ENCODE peak calls at places on chromosomes 6 and 20, in six cellular contexts. One of them, this sample, is unnamed.

GRCh38 chr20:49904440-49905214 is 10.7 kb downstream of the SPATA2 start:
- DNase-seq in HFFc6: no peak
- DNase-seq in IMR-90: no peak
- DNase-seq in PC-9: no peak
- DNase-seq in pancreas: no peak
- DNase-seq in RWPE1: no peak
- DNase-seq in this sample: no peak

GRCh38 chr6:164085552-164086325 is 671.2 kb downstream of the QKI start:
- DNase-seq in HFFc6: no peak
- DNase-seq in IMR-90: no peak
- DNase-seq in PC-9: no peak
- DNase-seq in pancreas: no peak
- DNase-seq in RWPE1: no peak
- DNase-seq in this sample: no peak

GRCh38 chr6:31114540-31114876 is at the start of gene PSORS1C1:
- DNase-seq in HFFc6: peak
- DNase-seq in IMR-90: peak
- DNase-seq in PC-9: peak
- DNase-seq in pancreas: no peak
- DNase-seq in RWPE1: peak
- DNase-seq in this sample: peak

GRCh38 chr20:46695888-46696287 is 6.6 kb upstream of the TP53RK start:
- DNase-seq in HFFc6: peak
- DNase-seq in IMR-90: peak
- DNase-seq in PC-9: no peak
- DNase-seq in pancreas: no peak
- DNase-seq in RWPE1: no peak
- DNase-seq in this sample: peak

GRCh38 chr6:12474167-12475140 is 184.3 kb downstream of the EDN1 start:
- DNase-seq in HFFc6: no peak
- DNase-seq in IMR-90: no peak
- DNase-seq in PC-9: no peak
- DNase-seq in pancreas: no peak
- DNase-seq in RWPE1: no peak
- DNase-seq in this sample: no peak

GRCh38 chr6:48111143-48111506 is at the start of gene PTCHD4:
- DNase-seq in HFFc6: peak
- DNase-seq in IMR-90: peak
- DNase-seq in PC-9: peak
- DNase-seq in pancreas: no peak
- DNase-seq in RWPE1: peak
- DNase-seq in this sample: no peak

GRCh38 chr20:40467703-40468411 is 221.2 kb downstream of the MAFB start:
- DNase-seq in HFFc6: no peak
- DNase-seq in IMR-90: no peak
- DNase-seq in PC-9: no peak
- DNase-seq in pancreas: no peak
- DNase-seq in RWPE1: no peak
- DNase-seq in this sample: no peak

GRCh38 chr6:2558861-2559811 is 191.6 kb downstream of the MYLK4 start:
- DNase-seq in HFFc6: no peak
- DNase-seq in IMR-90: no peak
- DNase-seq in PC-9: no peak
- DNase-seq in pancreas: no peak
- DNase-seq in RWPE1: no peak
- DNase-seq in this sample: no peak

GRCh38 chr6:169923468-169924464 is 172.3 kb downstream of the ERMARD start:
- DNase-seq in HFFc6: no peak
- DNase-seq in IMR-90: no peak
- DNase-seq in PC-9: no peak
- DNase-seq in pancreas: no peak
- DNase-seq in RWPE1: no peak
- DNase-seq in this sample: no peak

GRCh38 chr6:85063611-85064010 is 299.2 kb upstream of the TBX18 start:
- DNase-seq in HFFc6: no peak
- DNase-seq in IMR-90: no peak
- DNase-seq in PC-9: no peak
- DNase-seq in pancreas: no peak
- DNase-seq in RWPE1: no peak
- DNase-seq in this sample: no peak

GRCh38 chr20:33947709-33948295 is 45.9 kb upstream of the RALY start:
- DNase-seq in HFFc6: peak
- DNase-seq in IMR-90: peak
- DNase-seq in PC-9: peak
- DNase-seq in pancreas: no peak
- DNase-seq in RWPE1: peak
- DNase-seq in this sample: no peak

GRCh38 chr20:7716286-7716972 is 223.8 kb downstream of the HAO1 start:
- DNase-seq in HFFc6: no peak
- DNase-seq in IMR-90: no peak
- DNase-seq in PC-9: no peak
- DNase-seq in pancreas: no peak
- DNase-seq in RWPE1: no peak
- DNase-seq in this sample: no peak

GRCh38 chr20:41560971-41561370 is 57.2 kb downstream of the CHD6 start:
- DNase-seq in HFFc6: no peak
- DNase-seq in IMR-90: no peak
- DNase-seq in PC-9: no peak
- DNase-seq in pancreas: no peak
- DNase-seq in RWPE1: no peak
- DNase-seq in this sample: no peak

GRCh38 chr6:19812512-19813119 is 24.6 kb upstream of the ID4 start:
- DNase-seq in HFFc6: peak
- DNase-seq in IMR-90: peak
- DNase-seq in PC-9: no peak
- DNase-seq in pancreas: no peak
- DNase-seq in RWPE1: no peak
- DNase-seq in this sample: no peak

GRCh38 chr6:20366082-20366834 is 35.4 kb upstream of the E2F3 start:
- DNase-seq in HFFc6: no peak
- DNase-seq in IMR-90: no peak
- DNase-seq in PC-9: no peak
- DNase-seq in pancreas: no peak
- DNase-seq in RWPE1: no peak
- DNase-seq in this sample: no peak

GRCh38 chr6:146351018-146351417 is 192.6 kb upstream of the RAB32 start:
- DNase-seq in HFFc6: no peak
- DNase-seq in IMR-90: no peak
- DNase-seq in PC-9: no peak
- DNase-seq in pancreas: no peak
- DNase-seq in RWPE1: no peak
- DNase-seq in this sample: no peak

GRCh38 chr6:146347090-146347489 is 196.5 kb upstream of the RAB32 start:
- DNase-seq in HFFc6: no peak
- DNase-seq in IMR-90: no peak
- DNase-seq in PC-9: no peak
- DNase-seq in pancreas: no peak
- DNase-seq in RWPE1: no peak
- DNase-seq in this sample: no peak

GRCh38 chr6:146345582-146345981 is 198.1 kb upstream of the RAB32 start:
- DNase-seq in HFFc6: no peak
- DNase-seq in IMR-90: no peak
- DNase-seq in PC-9: no peak
- DNase-seq in pancreas: no peak
- DNase-seq in RWPE1: no peak
- DNase-seq in this sample: no peak

GRCh38 chr6:146352163-146352562 is 191.5 kb upstream of the RAB32 start:
- DNase-seq in HFFc6: no peak
- DNase-seq in IMR-90: no peak
- DNase-seq in PC-9: no peak
- DNase-seq in pancreas: no peak
- DNase-seq in RWPE1: no peak
- DNase-seq in this sample: no peak

GRCh38 chr6:146347690-146348089 is 195.9 kb upstream of the RAB32 start:
- DNase-seq in HFFc6: no peak
- DNase-seq in IMR-90: no peak
- DNase-seq in PC-9: no peak
- DNase-seq in pancreas: no peak
- DNase-seq in RWPE1: no peak
- DNase-seq in this sample: no peak
- TF ChIP-seq CTCF in HFFc6: no peak
- TF ChIP-seq CTCF in IMR-90: no peak
- TF ChIP-seq CTCF in PC-9: no peak
- TF ChIP-seq CTCF in pancreas: no peak
- TF ChIP-seq CTCF in RWPE1: no peak
- TF ChIP-seq CTCF in this sample: no peak

DNA sequence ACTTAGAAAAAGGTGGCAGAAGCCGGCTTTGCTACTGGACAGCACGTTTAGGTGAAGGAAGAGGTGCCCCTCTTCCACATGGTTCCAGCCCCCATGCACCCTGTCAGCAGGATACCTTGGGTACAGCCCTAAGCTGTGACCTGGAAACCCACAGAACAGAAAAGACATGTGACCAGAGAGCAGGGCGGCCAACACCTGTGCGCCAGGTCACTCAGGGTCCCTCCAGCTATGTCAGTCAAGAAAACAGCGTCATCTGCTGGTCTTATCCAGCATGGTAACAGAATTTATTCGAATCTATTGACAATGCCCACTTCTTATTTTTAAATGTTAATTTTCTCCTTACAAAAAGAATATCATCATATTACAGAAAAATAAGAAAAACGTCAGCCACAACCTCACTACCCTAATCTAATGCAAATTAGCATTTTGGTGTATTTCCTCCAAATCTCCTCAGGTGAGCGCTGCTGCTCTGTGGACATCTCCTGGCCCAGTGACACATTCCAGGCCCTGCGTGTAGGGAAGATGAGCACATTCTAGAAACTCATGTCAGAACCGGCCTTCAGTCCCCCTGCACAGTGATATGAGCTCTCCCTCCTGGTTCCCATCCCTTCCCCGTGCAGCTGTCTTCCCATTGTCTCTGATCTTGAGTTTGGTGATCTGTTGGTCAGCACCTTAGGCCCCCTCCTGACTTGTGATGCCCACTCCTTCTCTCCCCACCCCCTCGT is 37.2 kb downstream of the GTF2H5 start:
- DNase-seq in HFFc6: no peak
- DNase-seq in IMR-90: no peak
- DNase-seq in PC-9: no peak
- DNase-seq in pancreas: no peak
- DNase-seq in RWPE1: no peak
- DNase-seq in this sample: no peak
- TF ChIP-seq CTCF in HFFc6: peak
- TF ChIP-seq CTCF in IMR-90: peak
- TF ChIP-seq CTCF in PC-9: peak
- TF ChIP-seq CTCF in pancreas: peak
- TF ChIP-seq CTCF in RWPE1: no peak
- TF ChIP-seq CTCF in this sample: peak

GRCh38 chr20:51604851-51605250 is 62.3 kb upstream of the NFATC2 start:
- DNase-seq in HFFc6: no peak
- DNase-seq in IMR-90: no peak
- DNase-seq in PC-9: no peak
- DNase-seq in pancreas: no peak
- DNase-seq in RWPE1: no peak
- DNase-seq in this sample: no peak
- TF ChIP-seq CTCF in HFFc6: no peak
- TF ChIP-seq CTCF in IMR-90: no peak
- TF ChIP-seq CTCF in PC-9: no peak
- TF ChIP-seq CTCF in pancreas: no peak
- TF ChIP-seq CTCF in RWPE1: no peak
- TF ChIP-seq CTCF in this sample: no peak

GRCh38 chr6:158508450-158508849 is 51.4 kb upstream of the TMEM181 start:
- DNase-seq in HFFc6: no peak
- DNase-seq in IMR-90: no peak
- DNase-seq in PC-9: no peak
- DNase-seq in pancreas: no peak
- DNase-seq in RWPE1: no peak
- DNase-seq in this sample: no peak

GRCh38 chr6:158505194-158505593 is 54.7 kb upstream of the TMEM181 start:
- DNase-seq in HFFc6: no peak
- DNase-seq in IMR-90: no peak
- DNase-seq in PC-9: no peak
- DNase-seq in pancreas: no peak
- DNase-seq in RWPE1: no peak
- DNase-seq in this sample: no peak

GRCh38 chr6:158503846-158504245 is 56.0 kb upstream of the TMEM181 start:
- DNase-seq in HFFc6: no peak
- DNase-seq in IMR-90: no peak
- DNase-seq in PC-9: no peak
- DNase-seq in pancreas: no peak
- DNase-seq in RWPE1: no peak
- DNase-seq in this sample: no peak

GRCh38 chr6:158507174-158507573 is 52.7 kb upstream of the TMEM181 start:
- DNase-seq in HFFc6: no peak
- DNase-seq in IMR-90: no peak
- DNase-seq in PC-9: no peak
- DNase-seq in pancreas: no peak
- DNase-seq in RWPE1: no peak
- DNase-seq in this sample: no peak

DNA sequence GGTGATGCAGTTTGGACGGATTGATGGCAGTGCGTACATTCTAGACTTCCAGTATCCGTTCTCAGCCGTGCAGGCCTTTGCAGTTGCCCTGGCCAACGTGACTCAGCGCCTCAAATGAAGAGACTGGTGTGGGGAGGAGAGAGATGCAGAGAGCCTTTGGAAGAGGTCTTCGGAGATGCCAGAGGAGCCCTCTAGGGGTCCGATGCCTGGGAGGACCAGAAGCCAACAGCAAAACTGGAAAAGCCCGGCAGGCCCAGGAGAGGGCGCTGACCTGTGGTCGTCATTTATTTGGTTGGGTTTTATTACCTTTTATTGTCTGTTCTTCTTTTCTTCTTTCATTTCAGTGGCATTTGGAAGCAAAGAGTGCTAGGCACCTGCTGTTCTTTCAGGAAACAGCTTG is 53.3 kb upstream of the TMEM181 start:
- DNase-seq in HFFc6: no peak
- DNase-seq in IMR-90: peak
- DNase-seq in PC-9: no peak
- DNase-seq in pancreas: no peak
- DNase-seq in RWPE1: no peak
- DNase-seq in this sample: no peak
- TF ChIP-seq CTCF in HFFc6: peak
- TF ChIP-seq CTCF in IMR-90: peak
- TF ChIP-seq CTCF in PC-9: no peak
- TF ChIP-seq CTCF in pancreas: no peak
- TF ChIP-seq CTCF in RWPE1: no peak
- TF ChIP-seq CTCF in this sample: no peak

GRCh38 chr20:45539382-45539781 is at the start of gene WFDC6:
- DNase-seq in HFFc6: no peak
- DNase-seq in IMR-90: no peak
- DNase-seq in PC-9: no peak
- DNase-seq in pancreas: no peak
- DNase-seq in RWPE1: no peak
- DNase-seq in this sample: no peak

GRCh38 chr20:45538209-45538798 is 978 bp downstream of the WFDC6 start:
- DNase-seq in HFFc6: peak
- DNase-seq in IMR-90: no peak
- DNase-seq in PC-9: no peak
- DNase-seq in pancreas: no peak
- DNase-seq in RWPE1: peak
- DNase-seq in this sample: no peak
- TF ChIP-seq CTCF in HFFc6: no peak
- TF ChIP-seq CTCF in IMR-90: no peak
- TF ChIP-seq CTCF in PC-9: peak
- TF ChIP-seq CTCF in pancreas: no peak
- TF ChIP-seq CTCF in RWPE1: no peak
- TF ChIP-seq CTCF in this sample: no peak

This sample was measured in AG09319.